ENCODE peak calls at places on chromosome 19, in nine cellular contexts. J is SK-N-DZ; D is activated CD4-positive, alpha-beta T cell treated with anti-CD3 and anti-CD28 coated beads for 1 hour; E is NCI-H2081; I is fibroblast of the conjunctiva; A is C1 segment of cervical spinal cord; B is nephron progenitor cell; T is effector memory CD4-positive, alpha-beta T cell; L is fibroblast of pulmonary artery. F is an unnamed sample.
A peak's percentile ranks its signal among the peaks of the same experiment; 100 is the strongest.

GRCh38 chr19:33216198-33216830 is 9.3 kb downstream of the SLC7A10 start:
- DNase-seq in I (no peak), D (no peak), J (no peak), L (no peak), A (no peak), T (no peak), B (no peak), E (no peak), F (no peak)

GRCh38 chr19:48085904-48086864 is 24.4 kb downstream of the PLA2G4C start:
- DNase-seq in L (no peak), I (no peak), A (no peak), J (no peak), B (no peak), E (no peak), T (no peak), D (no peak), F (no peak)

GRCh38 chr19:6963937-6964336 is 57.3 kb downstream of the MBD3L2B start:
- DNase-seq in E (no peak), B (no peak), J (no peak), I (no peak), L (no peak), A (no peak), T (peak; percentile 22), D (peak; percentile 17), F (no peak)

GRCh38 chr19:36046443-36047050 is 7.5 kb downstream of the THAP8 start:
- DNase-seq in A (peak; percentile 14), I (peak; percentile 18), E (no peak), B (no peak), T (no peak), D (no peak), L (peak; percentile 72), J (no peak), F (no peak)

GRCh38 chr19:12769689-12770088 is 5.7 kb downstream of the HOOK2 start:
- DNase-seq in L (no peak), D (peak; percentile 36), A (no peak), E (no peak), T (peak; percentile 63), J (peak; percentile 65), I (no peak), B (peak; percentile 70), F (no peak)

GRCh38 chr19:43759515-43759914 is 4.8 kb upstream of the SMG9 start:
- DNase-seq in D (no peak), I (peak; percentile 43), B (no peak), E (no peak), A (no peak), T (no peak), J (peak; percentile 23), L (no peak), F (peak; percentile 37)

GRCh38 chr19:18440936-18441803 is 3.2 kb upstream of the ISYNA1 start:
- DNase-seq in L (no peak), T (no peak), I (no peak), B (no peak), A (no peak), E (no peak), D (no peak), J (no peak), F (no peak)

GRCh38 chr19:7340959-7341837 is 7.5 kb upstream of the ARHGEF18 start:
- DNase-seq in A (peak; percentile 63), D (peak; percentile 74), L (peak; percentile 84), I (peak; percentile 51), J (peak; percentile 70), T (peak; percentile 73), B (peak; percentile 94), E (peak; percentile 79), F (peak; percentile 86)

GRCh38 chr19:2722541-2723344 is 1.6 kb upstream of the DIRAS1 start:
- DNase-seq in T (no peak), I (peak; percentile 18), E (no peak), D (no peak), J (no peak), A (peak; percentile 64), L (peak; percentile 82), B (no peak), F (no peak)

GRCh38 chr19:51094696-51095279 is 12.1 kb upstream of the KLK14 start:
- DNase-seq in A (no peak), L (peak; percentile 12), D (no peak), E (no peak), J (peak; percentile 24), T (peak; percentile 11), B (peak; percentile 80), I (no peak), F (peak; percentile 16)

GRCh38 chr19:51347209-51347928 is 5.4 kb upstream of the VSIG10L start:
- DNase-seq in I (no peak), J (no peak), B (no peak), D (no peak), L (no peak), E (no peak), A (no peak), T (no peak), F (no peak)

GRCh38 chr19:36686365-36687213 is 823 bp upstream of the ZNF567 start:
- DNase-seq in B (no peak), T (no peak), J (no peak), A (no peak), L (peak; percentile 14), E (no peak), D (no peak), I (no peak), F (no peak)

GRCh38 chr19:21604351-21604926 is 99.0 kb downstream of the ZNF429 start:
- DNase-seq in E (no peak), A (no peak), D (no peak), L (no peak), B (no peak), T (no peak), J (no peak), I (no peak), F (no peak)

GRCh38 chr19:17860331-17860992 is 752 bp downstream of the RPL18A start:
- DNase-seq in B (no peak), I (no peak), J (no peak), A (no peak), D (no peak), E (no peak), L (no peak), T (no peak), F (no peak)

GRCh38 chr19:1823539-1824251 is 11.6 kb upstream of the ATP8B3 start:
- DNase-seq in E (no peak), T (no peak), A (no peak), B (no peak), J (no peak), L (no peak), I (no peak), D (no peak), F (no peak)

GRCh38 chr19:16373539-16373938 is 48.9 kb downstream of the KLF2 start:
- DNase-seq in A (no peak), D (no peak), T (no peak), E (no peak), J (no peak), B (no peak), I (peak; percentile 63), L (peak; percentile 54), F (peak; percentile 34)

GRCh38 chr19:32877977-32878745 is 8.6 kb upstream of the SLC7A9 start:
- DNase-seq in D (no peak), B (no peak), E (no peak), J (no peak), L (no peak), T (no peak), I (no peak), A (no peak), F (no peak)

GRCh38 chr19:57746580-57747471 is at the start of gene ZNF776:
- DNase-seq in B (peak; percentile 73), E (peak; percentile 81), T (peak; percentile 74), I (peak; percentile 75), D (peak; percentile 72), J (peak; percentile 84), L (peak; percentile 93), A (peak; percentile 85), F (peak; percentile 93)

GRCh38 chr19:39428309-39429112 is 7.2 kb downstream of the RPS16 start:
- DNase-seq in L (peak; percentile 94), B (peak; percentile 75), T (no peak), E (no peak), D (no peak), I (no peak), A (no peak), J (no peak), F (peak; percentile 86)

GRCh38 chr19:18386543-18387251 is 739 bp downstream of the GDF15 start:
- DNase-seq in A (no peak), T (no peak), J (no peak), L (peak; percentile 58), D (no peak), B (no peak), E (no peak), I (peak; percentile 94), F (no peak)

GRCh38 chr19:42175952-42176648 is 41.4 kb downstream of the DEDD2 start:
- DNase-seq in D (no peak), I (no peak), J (peak; percentile 46), A (peak; percentile 2), L (peak; percentile 23), E (no peak), B (no peak), T (no peak), F (peak; percentile 12)

GRCh38 chr19:14715841-14716240 is 26.0 kb downstream of the ZNF333 start:
- DNase-seq in E (no peak), D (no peak), I (no peak), A (no peak), J (no peak), B (no peak), L (no peak), T (no peak), F (no peak)

GRCh38 chr19:49767380-49767779 is 579 bp downstream of the AP2A1 start:
- DNase-seq in L (no peak), E (no peak), T (no peak), A (no peak), B (no peak), D (no peak), J (no peak), I (no peak), F (peak; percentile 20)

GRCh38 chr19:48997972-48998371 is 4.3 kb downstream of the RUVBL2 start:
- DNase-seq in L (peak; percentile 63), D (no peak), I (peak; percentile 24), B (peak; percentile 75), J (peak; percentile 54), E (no peak), A (no peak), T (peak; percentile 18), F (peak; percentile 47)